ENCODE peak calls at places on chromosomes 13 and 19, in nine cellular contexts. One of them, this sample, is unnamed.
A peak's percentile ranks its signal among the peaks of the same experiment; 100 is the strongest.

GRCh38 chr13:40060318-40061007 is 405.0 kb downstream of the COG6 start:
- DNase-seq in HEK293T: no peak
- DNase-seq in caudate nucleus: no peak
- DNase-seq in H7: no peak
- DNase-seq in EL: peak; percentile 61
- DNase-seq in AG20443: peak; percentile 65
- DNase-seq in HuH-7.5: no peak
- DNase-seq in Right ventricle myocardium superior: peak; percentile 50
- DNase-seq in hepatocyte: no peak
- DNase-seq in this sample: peak; percentile 78

GRCh38 chr13:28204690-28205443 is 66.5 kb downstream of the PAN3 start:
- DNase-seq in HEK293T: no peak
- DNase-seq in caudate nucleus: no peak
- DNase-seq in H7: no peak
- DNase-seq in EL: no peak
- DNase-seq in AG20443: no peak
- DNase-seq in HuH-7.5: no peak
- DNase-seq in Right ventricle myocardium superior: no peak
- DNase-seq in hepatocyte: no peak
- DNase-seq in this sample: no peak

GRCh38 chr13:79328510-79328909 is 77.5 kb downstream of the RBM26 start:
- DNase-seq in HEK293T: no peak
- DNase-seq in caudate nucleus: no peak
- DNase-seq in H7: no peak
- DNase-seq in EL: no peak
- DNase-seq in AG20443: no peak
- DNase-seq in HuH-7.5: no peak
- DNase-seq in Right ventricle myocardium superior: no peak
- DNase-seq in hepatocyte: no peak
- DNase-seq in this sample: no peak

GRCh38 chr13:46621133-46621532 is 68.2 kb downstream of the LRCH1 start:
- DNase-seq in HEK293T: no peak
- DNase-seq in caudate nucleus: no peak
- DNase-seq in H7: no peak
- DNase-seq in EL: no peak
- DNase-seq in AG20443: no peak
- DNase-seq in HuH-7.5: no peak
- DNase-seq in Right ventricle myocardium superior: no peak
- DNase-seq in hepatocyte: no peak
- DNase-seq in this sample: no peak

GRCh38 chr19:6026390-6026897 is 48.5 kb upstream of the RANBP3 start:
- DNase-seq in HEK293T: no peak
- DNase-seq in caudate nucleus: no peak
- DNase-seq in H7: no peak
- DNase-seq in EL: no peak
- DNase-seq in AG20443: no peak
- DNase-seq in HuH-7.5: no peak
- DNase-seq in Right ventricle myocardium superior: no peak
- DNase-seq in hepatocyte: no peak
- DNase-seq in this sample: no peak

GRCh38 chr19:47713046-47714021 is at the start of gene EHD2:
- DNase-seq in HEK293T: peak; percentile 80
- DNase-seq in caudate nucleus: no peak
- DNase-seq in H7: peak; percentile 97
- DNase-seq in EL: peak; percentile 80
- DNase-seq in AG20443: peak; percentile 95
- DNase-seq in HuH-7.5: peak; percentile 59
- DNase-seq in Right ventricle myocardium superior: peak; percentile 84
- DNase-seq in hepatocyte: peak; percentile 86
- DNase-seq in this sample: peak; percentile 91

GRCh38 chr19:46081928-46082727 is 41.3 kb upstream of the IGFL4 start:
- DNase-seq in HEK293T: peak; percentile 55
- DNase-seq in caudate nucleus: no peak
- DNase-seq in H7: peak; percentile 71
- DNase-seq in EL: peak; percentile 62
- DNase-seq in AG20443: peak; percentile 68
- DNase-seq in HuH-7.5: peak; percentile 51
- DNase-seq in Right ventricle myocardium superior: no peak
- DNase-seq in hepatocyte: peak; percentile 77
- DNase-seq in this sample: peak; percentile 70

GRCh38 chr13:24709186-24709913 is 29.1 kb downstream of the ATP12A start:
- DNase-seq in HEK293T: no peak
- DNase-seq in caudate nucleus: no peak
- DNase-seq in H7: no peak
- DNase-seq in EL: no peak
- DNase-seq in AG20443: no peak
- DNase-seq in HuH-7.5: no peak
- DNase-seq in Right ventricle myocardium superior: no peak
- DNase-seq in hepatocyte: no peak
- DNase-seq in this sample: no peak

GRCh38 chr13:95188128-95188527 is 113.1 kb downstream of the ABCC4 start:
- DNase-seq in HEK293T: no peak
- DNase-seq in caudate nucleus: no peak
- DNase-seq in H7: no peak
- DNase-seq in EL: no peak
- DNase-seq in AG20443: no peak
- DNase-seq in HuH-7.5: no peak
- DNase-seq in Right ventricle myocardium superior: no peak
- DNase-seq in hepatocyte: no peak
- DNase-seq in this sample: no peak

GRCh38 chr19:14167594-14168138 is 31.3 kb upstream of the ASF1B start:
- DNase-seq in HEK293T: no peak
- DNase-seq in caudate nucleus: no peak
- DNase-seq in H7: peak; percentile 61
- DNase-seq in EL: no peak
- DNase-seq in AG20443: no peak
- DNase-seq in HuH-7.5: no peak
- DNase-seq in Right ventricle myocardium superior: peak; percentile 54
- DNase-seq in hepatocyte: no peak
- DNase-seq in this sample: no peak

GRCh38 chr13:110405597-110406450 is 98.7 kb downstream of the COL4A2 start:
- DNase-seq in HEK293T: no peak
- DNase-seq in caudate nucleus: no peak
- DNase-seq in H7: no peak
- DNase-seq in EL: peak; percentile 82
- DNase-seq in AG20443: peak; percentile 66
- DNase-seq in HuH-7.5: no peak
- DNase-seq in Right ventricle myocardium superior: no peak
- DNase-seq in hepatocyte: no peak
- DNase-seq in this sample: peak; percentile 61

GRCh38 chr13:27229642-27230041 is 21.7 kb upstream of the RPL21 start:
- DNase-seq in HEK293T: no peak
- DNase-seq in caudate nucleus: no peak
- DNase-seq in H7: no peak
- DNase-seq in EL: no peak
- DNase-seq in AG20443: no peak
- DNase-seq in HuH-7.5: no peak
- DNase-seq in Right ventricle myocardium superior: no peak
- DNase-seq in hepatocyte: no peak
- DNase-seq in this sample: no peak

GRCh38 chr19:6753178-6754031 is 13.8 kb downstream of the SH2D3A start:
- DNase-seq in HEK293T: peak; percentile 75
- DNase-seq in caudate nucleus: no peak
- DNase-seq in H7: peak; percentile 99
- DNase-seq in EL: peak; percentile 77
- DNase-seq in AG20443: peak; percentile 92
- DNase-seq in HuH-7.5: peak; percentile 96
- DNase-seq in Right ventricle myocardium superior: peak; percentile 87
- DNase-seq in hepatocyte: peak; percentile 94
- DNase-seq in this sample: peak; percentile 85

GRCh38 chr13:60267498-60268202 is 103.9 kb upstream of the DIAPH3 start:
- DNase-seq in HEK293T: no peak
- DNase-seq in caudate nucleus: no peak
- DNase-seq in H7: no peak
- DNase-seq in EL: peak; percentile 2
- DNase-seq in AG20443: no peak
- DNase-seq in HuH-7.5: no peak
- DNase-seq in Right ventricle myocardium superior: no peak
- DNase-seq in hepatocyte: peak; percentile 53
- DNase-seq in this sample: no peak

GRCh38 chr13:94556016-94556415 is 39.9 kb downstream of the TGDS start:
- DNase-seq in HEK293T: no peak
- DNase-seq in caudate nucleus: no peak
- DNase-seq in H7: no peak
- DNase-seq in EL: no peak
- DNase-seq in AG20443: no peak
- DNase-seq in HuH-7.5: no peak
- DNase-seq in Right ventricle myocardium superior: no peak
- DNase-seq in hepatocyte: no peak
- DNase-seq in this sample: no peak

GRCh38 chr13:48590141-48590863 is 57.4 kb upstream of the RCBTB2 start:
- DNase-seq in HEK293T: no peak
- DNase-seq in caudate nucleus: no peak
- DNase-seq in H7: no peak
- DNase-seq in EL: no peak
- DNase-seq in AG20443: no peak
- DNase-seq in HuH-7.5: no peak
- DNase-seq in Right ventricle myocardium superior: no peak
- DNase-seq in hepatocyte: no peak
- DNase-seq in this sample: no peak

GRCh38 chr13:40152145-40152544 is 496.7 kb downstream of the COG6 start:
- DNase-seq in HEK293T: no peak
- DNase-seq in caudate nucleus: no peak
- DNase-seq in H7: no peak
- DNase-seq in EL: peak; percentile 77
- DNase-seq in AG20443: peak; percentile 80
- DNase-seq in HuH-7.5: no peak
- DNase-seq in Right ventricle myocardium superior: no peak
- DNase-seq in hepatocyte: no peak
- DNase-seq in this sample: peak; percentile 71

GRCh38 chr19:40503300-40503699 is 36.5 kb downstream of the SPTBN4 start:
- DNase-seq in HEK293T: no peak
- DNase-seq in caudate nucleus: peak; percentile 20
- DNase-seq in H7: peak; percentile 71
- DNase-seq in EL: no peak
- DNase-seq in AG20443: no peak
- DNase-seq in HuH-7.5: no peak
- DNase-seq in Right ventricle myocardium superior: no peak
- DNase-seq in hepatocyte: no peak
- DNase-seq in this sample: no peak

GRCh38 chr13:107770541-107770940 is 444.8 kb downstream of the LIG4 start:
- DNase-seq in HEK293T: no peak
- DNase-seq in caudate nucleus: no peak
- DNase-seq in H7: no peak
- DNase-seq in EL: no peak
- DNase-seq in AG20443: no peak
- DNase-seq in HuH-7.5: no peak
- DNase-seq in Right ventricle myocardium superior: no peak
- DNase-seq in hepatocyte: no peak
- DNase-seq in this sample: no peak

GRCh38 chr13:100533588-100534041 is 55.0 kb downstream of the GGACT start:
- DNase-seq in HEK293T: no peak
- DNase-seq in caudate nucleus: no peak
- DNase-seq in H7: no peak
- DNase-seq in EL: no peak
- DNase-seq in AG20443: no peak
- DNase-seq in HuH-7.5: no peak
- DNase-seq in Right ventricle myocardium superior: peak; percentile 24
- DNase-seq in hepatocyte: no peak
- DNase-seq in this sample: no peak

GRCh38 chr13:32150239-32150638 is 118.7 kb downstream of the FRY start:
- DNase-seq in HEK293T: no peak
- DNase-seq in caudate nucleus: no peak
- DNase-seq in H7: no peak
- DNase-seq in EL: no peak
- DNase-seq in AG20443: no peak
- DNase-seq in HuH-7.5: no peak
- DNase-seq in Right ventricle myocardium superior: peak; percentile 40
- DNase-seq in hepatocyte: no peak
- DNase-seq in this sample: no peak

GRCh38 chr19:43148233-43148632 is 38.1 kb downstream of the PSG5 start:
- DNase-seq in HEK293T: no peak
- DNase-seq in caudate nucleus: no peak
- DNase-seq in H7: no peak
- DNase-seq in EL: peak; percentile 72
- DNase-seq in AG20443: peak; percentile 56
- DNase-seq in HuH-7.5: no peak
- DNase-seq in Right ventricle myocardium superior: no peak
- DNase-seq in hepatocyte: no peak
- DNase-seq in this sample: peak; percentile 35

GRCh38 chr19:50820549-50821247 is 2.9 kb downstream of the KLK1 start:
- DNase-seq in HEK293T: no peak
- DNase-seq in caudate nucleus: no peak
- DNase-seq in H7: peak; percentile 82
- DNase-seq in EL: no peak
- DNase-seq in AG20443: no peak
- DNase-seq in HuH-7.5: no peak
- DNase-seq in Right ventricle myocardium superior: no peak
- DNase-seq in hepatocyte: peak; percentile 71
- DNase-seq in this sample: no peak

GRCh38 chr13:37198629-37199028 is 93.2 kb upstream of the CSNK1A1L start:
- DNase-seq in HEK293T: no peak
- DNase-seq in caudate nucleus: no peak
- DNase-seq in H7: peak; percentile 21
- DNase-seq in EL: no peak
- DNase-seq in AG20443: no peak
- DNase-seq in HuH-7.5: no peak
- DNase-seq in Right ventricle myocardium superior: no peak
- DNase-seq in hepatocyte: no peak
- DNase-seq in this sample: no peak

GRCh38 chr19:49799798-49800376 is 13.2 kb downstream of the FUZ start:
- DNase-seq in HEK293T: no peak
- DNase-seq in caudate nucleus: no peak
- DNase-seq in H7: peak; percentile 91
- DNase-seq in EL: no peak
- DNase-seq in AG20443: no peak
- DNase-seq in HuH-7.5: no peak
- DNase-seq in Right ventricle myocardium superior: no peak
- DNase-seq in hepatocyte: no peak
- DNase-seq in this sample: no peak

GRCh38 chr19:38685666-38686529 is 38.4 kb downstream of the ACTN4 start:
- DNase-seq in HEK293T: peak; percentile 59
- DNase-seq in caudate nucleus: no peak
- DNase-seq in H7: peak; percentile 58
- DNase-seq in EL: peak; percentile 58
- DNase-seq in AG20443: peak; percentile 50
- DNase-seq in HuH-7.5: no peak
- DNase-seq in Right ventricle myocardium superior: no peak
- DNase-seq in hepatocyte: peak; percentile 65
- DNase-seq in this sample: no peak

GRCh38 chr19:15115080-15115479 is 7.9 kb downstream of the SYDE1 start:
- DNase-seq in HEK293T: no peak
- DNase-seq in caudate nucleus: no peak
- DNase-seq in H7: peak; percentile 36
- DNase-seq in EL: no peak
- DNase-seq in AG20443: peak; percentile 70
- DNase-seq in HuH-7.5: no peak
- DNase-seq in Right ventricle myocardium superior: peak; percentile 94
- DNase-seq in hepatocyte: no peak
- DNase-seq in this sample: peak; percentile 58

GRCh38 chr19:17755977-17756670 is 4.8 kb downstream of the FCHO1 start:
- DNase-seq in HEK293T: peak; percentile 48
- DNase-seq in caudate nucleus: peak; percentile 58
- DNase-seq in H7: peak; percentile 94
- DNase-seq in EL: peak; percentile 31
- DNase-seq in AG20443: peak; percentile 38
- DNase-seq in HuH-7.5: no peak
- DNase-seq in Right ventricle myocardium superior: no peak
- DNase-seq in hepatocyte: peak; percentile 49
- DNase-seq in this sample: no peak

GRCh38 chr19:35267818-35268545 is 780 bp upstream of the USF2 start:
- DNase-seq in HEK293T: peak; percentile 93
- DNase-seq in caudate nucleus: no peak
- DNase-seq in H7: peak; percentile 100
- DNase-seq in EL: peak; percentile 75
- DNase-seq in AG20443: peak; percentile 100
- DNase-seq in HuH-7.5: peak; percentile 99
- DNase-seq in Right ventricle myocardium superior: peak; percentile 89
- DNase-seq in hepatocyte: peak; percentile 91
- DNase-seq in this sample: peak; percentile 100

This sample was measured in AG08395.